ENCODE peak calls at places on chromosome 15, in ten cellular contexts. One of them, this sample, is unnamed. For H3K9me3, the result is how much of the 10 kb centered on the place peaks cover.

GRCh38 chr15:73335471-73335870 is 33.3 kb downstream of the HCN4 start:
- DNase-seq in kidney: peak
- DNase-seq in AG04450: no peak
- DNase-seq in neuronal stem cell: no peak
- DNase-seq in left ventricle myocardium inferior: no peak
- DNase-seq in prostate gland: no peak
- DNase-seq in tibial nerve: no peak
- DNase-seq in HepG2: no peak
- DNase-seq in CD4-positive, alpha-beta T cell: no peak
- DNase-seq in psoas muscle: no peak
- DNase-seq in this sample: no peak

GRCh38 chr15:45407786-45408185 is 29.4 kb upstream of the GATM start:
- DNase-seq in kidney: no peak
- DNase-seq in AG04450: no peak
- DNase-seq in neuronal stem cell: no peak
- DNase-seq in left ventricle myocardium inferior: no peak
- DNase-seq in prostate gland: no peak
- DNase-seq in tibial nerve: no peak
- DNase-seq in HepG2: no peak
- DNase-seq in CD4-positive, alpha-beta T cell: no peak
- DNase-seq in psoas muscle: no peak
- DNase-seq in this sample: no peak

GRCh38 chr15:48800811-48801460 is 9.9 kb downstream of the CEP152 start:
- DNase-seq in kidney: no peak
- DNase-seq in AG04450: no peak
- DNase-seq in neuronal stem cell: no peak
- DNase-seq in left ventricle myocardium inferior: no peak
- DNase-seq in prostate gland: no peak
- DNase-seq in tibial nerve: no peak
- DNase-seq in HepG2: peak
- DNase-seq in CD4-positive, alpha-beta T cell: no peak
- DNase-seq in psoas muscle: no peak
- DNase-seq in this sample: no peak

GRCh38 chr15:50697109-50697797 is 10.7 kb upstream of the TRPM7 start:
- DNase-seq in kidney: no peak
- DNase-seq in AG04450: no peak
- DNase-seq in neuronal stem cell: no peak
- DNase-seq in left ventricle myocardium inferior: no peak
- DNase-seq in prostate gland: no peak
- DNase-seq in tibial nerve: no peak
- DNase-seq in HepG2: no peak
- DNase-seq in CD4-positive, alpha-beta T cell: no peak
- DNase-seq in psoas muscle: no peak
- DNase-seq in this sample: no peak

GRCh38 chr15:51331141-51331540 is 7.3 kb downstream of the CYP19A1 start:
- DNase-seq in kidney: no peak
- DNase-seq in AG04450: no peak
- DNase-seq in neuronal stem cell: no peak
- DNase-seq in left ventricle myocardium inferior: no peak
- DNase-seq in prostate gland: no peak
- DNase-seq in tibial nerve: no peak
- DNase-seq in HepG2: no peak
- DNase-seq in CD4-positive, alpha-beta T cell: no peak
- DNase-seq in psoas muscle: no peak
- DNase-seq in this sample: no peak

GRCh38 chr15:80099246-80099645 is 39.8 kb downstream of the ZFAND6 start:
- DNase-seq in kidney: no peak
- DNase-seq in AG04450: no peak
- DNase-seq in neuronal stem cell: no peak
- DNase-seq in left ventricle myocardium inferior: no peak
- DNase-seq in prostate gland: no peak
- DNase-seq in tibial nerve: no peak
- DNase-seq in HepG2: no peak
- DNase-seq in CD4-positive, alpha-beta T cell: no peak
- DNase-seq in psoas muscle: no peak
- DNase-seq in this sample: no peak

GRCh38 chr15:52183562-52184173 is 7.5 kb downstream of the GNB5 start:
- DNase-seq in kidney: no peak
- DNase-seq in AG04450: no peak
- DNase-seq in neuronal stem cell: peak
- DNase-seq in left ventricle myocardium inferior: no peak
- DNase-seq in prostate gland: no peak
- DNase-seq in tibial nerve: no peak
- DNase-seq in HepG2: no peak
- DNase-seq in CD4-positive, alpha-beta T cell: no peak
- DNase-seq in psoas muscle: no peak
- DNase-seq in this sample: no peak

GRCh38 chr15:82551646-82552247 is 11.5 kb upstream of the RPS17 start:
- DNase-seq in kidney: no peak
- DNase-seq in AG04450: no peak
- DNase-seq in neuronal stem cell: no peak
- DNase-seq in left ventricle myocardium inferior: no peak
- DNase-seq in prostate gland: no peak
- DNase-seq in tibial nerve: no peak
- DNase-seq in HepG2: no peak
- DNase-seq in CD4-positive, alpha-beta T cell: no peak
- DNase-seq in psoas muscle: no peak
- DNase-seq in this sample: no peak

GRCh38 chr15:33680336-33680735 is 288.0 kb upstream of the CHRM5 start:
- DNase-seq in kidney: no peak
- DNase-seq in AG04450: no peak
- DNase-seq in neuronal stem cell: no peak
- DNase-seq in left ventricle myocardium inferior: no peak
- DNase-seq in prostate gland: no peak
- DNase-seq in tibial nerve: no peak
- DNase-seq in HepG2: no peak
- DNase-seq in CD4-positive, alpha-beta T cell: no peak
- DNase-seq in psoas muscle: no peak
- DNase-seq in this sample: no peak

GRCh38 chr15:51736646-51737537 is 563 bp downstream of the LYSMD2 start:
- DNase-seq in kidney: peak
- DNase-seq in AG04450: no peak
- DNase-seq in neuronal stem cell: no peak
- DNase-seq in left ventricle myocardium inferior: peak
- DNase-seq in prostate gland: peak
- DNase-seq in tibial nerve: peak
- DNase-seq in HepG2: no peak
- DNase-seq in CD4-positive, alpha-beta T cell: peak
- DNase-seq in psoas muscle: peak
- DNase-seq in this sample: peak

DNA sequence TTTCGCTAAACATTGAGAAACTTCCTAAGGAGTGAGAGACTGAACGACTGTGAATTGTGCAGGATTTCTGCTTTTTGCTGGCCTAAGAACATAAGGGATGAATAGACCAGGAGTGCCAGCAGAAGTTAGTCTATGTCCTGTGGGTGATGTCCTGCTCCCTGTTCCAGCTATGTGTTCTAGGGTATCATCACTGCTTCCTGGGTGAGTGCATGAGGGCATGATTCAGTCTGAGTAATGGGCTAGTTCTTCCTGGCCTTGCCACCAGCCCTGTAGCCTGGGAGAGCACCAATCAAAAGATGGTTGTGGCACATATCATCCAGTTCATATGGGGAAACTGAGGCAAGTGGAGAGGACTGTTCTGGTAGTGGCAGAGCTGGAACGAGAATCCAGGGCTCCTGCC is 153.9 kb upstream of the TPM1 start:
- DNase-seq in kidney: no peak
- DNase-seq in AG04450: no peak
- DNase-seq in neuronal stem cell: no peak
- DNase-seq in left ventricle myocardium inferior: no peak
- DNase-seq in prostate gland: no peak
- DNase-seq in tibial nerve: no peak
- DNase-seq in HepG2: no peak
- DNase-seq in CD4-positive, alpha-beta T cell: no peak
- DNase-seq in psoas muscle: no peak
- DNase-seq in this sample: no peak
- H3K27ac ChIP-seq in kidney: no peak
- H3K27ac ChIP-seq in AG04450: no peak
- H3K27ac ChIP-seq in neuronal stem cell: no peak
- H3K27ac ChIP-seq in left ventricle myocardium inferior: no peak
- H3K27ac ChIP-seq in prostate gland: no peak
- H3K27ac ChIP-seq in tibial nerve: no peak
- H3K27ac ChIP-seq in HepG2: no peak
- H3K27ac ChIP-seq in CD4-positive, alpha-beta T cell: no peak
- H3K27ac ChIP-seq in psoas muscle: no peak
- H3K27ac ChIP-seq in this sample: no peak

GRCh38 chr15:67680645-67681044 is 138.1 kb downstream of the MAP2K5 start:
- DNase-seq in kidney: no peak
- DNase-seq in AG04450: no peak
- DNase-seq in neuronal stem cell: no peak
- DNase-seq in left ventricle myocardium inferior: no peak
- DNase-seq in prostate gland: no peak
- DNase-seq in tibial nerve: no peak
- DNase-seq in HepG2: no peak
- DNase-seq in CD4-positive, alpha-beta T cell: no peak
- DNase-seq in psoas muscle: no peak
- DNase-seq in this sample: no peak

GRCh38 chr15:67685716-67686115 is 139.6 kb upstream of the SKOR1 start:
- DNase-seq in kidney: no peak
- DNase-seq in AG04450: no peak
- DNase-seq in neuronal stem cell: no peak
- DNase-seq in left ventricle myocardium inferior: no peak
- DNase-seq in prostate gland: no peak
- DNase-seq in tibial nerve: no peak
- DNase-seq in HepG2: no peak
- DNase-seq in CD4-positive, alpha-beta T cell: no peak
- DNase-seq in psoas muscle: no peak
- DNase-seq in this sample: no peak

GRCh38 chr15:67690936-67691335 is 134.4 kb upstream of the SKOR1 start:
- DNase-seq in kidney: no peak
- DNase-seq in AG04450: peak
- DNase-seq in neuronal stem cell: no peak
- DNase-seq in left ventricle myocardium inferior: no peak
- DNase-seq in prostate gland: no peak
- DNase-seq in tibial nerve: no peak
- DNase-seq in HepG2: peak
- DNase-seq in CD4-positive, alpha-beta T cell: no peak
- DNase-seq in psoas muscle: no peak
- DNase-seq in this sample: peak

DNA sequence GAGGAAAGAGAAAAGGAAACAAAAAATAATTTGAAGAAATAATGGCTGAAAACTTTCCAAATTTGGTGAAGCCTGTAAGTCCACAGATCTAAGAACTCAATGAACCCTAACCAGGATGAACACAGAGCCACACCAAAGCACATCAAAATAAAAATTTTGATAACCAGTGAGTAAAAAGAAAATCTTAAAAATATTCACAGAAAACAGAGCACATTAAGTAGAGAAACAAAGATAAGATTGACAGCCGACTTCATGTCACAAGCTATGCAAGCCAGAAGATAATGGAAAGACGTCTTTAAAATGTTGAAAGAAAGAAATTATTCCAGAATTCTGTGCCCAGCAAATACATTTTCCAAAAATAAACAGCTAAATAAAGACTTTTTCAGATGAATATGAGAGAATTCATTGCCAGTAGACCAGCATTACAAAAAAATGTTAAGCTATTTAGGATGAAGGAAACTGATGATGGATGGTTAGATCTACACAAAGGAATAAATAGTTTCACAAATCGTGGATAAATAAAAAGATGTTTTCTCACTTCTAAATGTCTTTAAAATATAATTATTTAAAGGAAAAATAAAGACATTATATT is 140.2 kb upstream of the SKOR1 start:
- DNase-seq in kidney: no peak
- DNase-seq in AG04450: no peak
- DNase-seq in neuronal stem cell: peak
- DNase-seq in left ventricle myocardium inferior: no peak
- DNase-seq in prostate gland: no peak
- DNase-seq in tibial nerve: no peak
- DNase-seq in HepG2: peak
- DNase-seq in CD4-positive, alpha-beta T cell: no peak
- DNase-seq in psoas muscle: no peak
- DNase-seq in this sample: peak
- H3K9me3 ChIP-seq in kidney: under half
- H3K9me3 ChIP-seq in AG04450: under half
- H3K9me3 ChIP-seq in neuronal stem cell: under half
- H3K9me3 ChIP-seq in left ventricle myocardium inferior: under half
- H3K9me3 ChIP-seq in prostate gland: under half
- H3K9me3 ChIP-seq in tibial nerve: under half
- H3K9me3 ChIP-seq in HepG2: under half
- H3K9me3 ChIP-seq in CD4-positive, alpha-beta T cell: under half
- H3K9me3 ChIP-seq in psoas muscle: under half
- H3K9me3 ChIP-seq in this sample: under half

DNA sequence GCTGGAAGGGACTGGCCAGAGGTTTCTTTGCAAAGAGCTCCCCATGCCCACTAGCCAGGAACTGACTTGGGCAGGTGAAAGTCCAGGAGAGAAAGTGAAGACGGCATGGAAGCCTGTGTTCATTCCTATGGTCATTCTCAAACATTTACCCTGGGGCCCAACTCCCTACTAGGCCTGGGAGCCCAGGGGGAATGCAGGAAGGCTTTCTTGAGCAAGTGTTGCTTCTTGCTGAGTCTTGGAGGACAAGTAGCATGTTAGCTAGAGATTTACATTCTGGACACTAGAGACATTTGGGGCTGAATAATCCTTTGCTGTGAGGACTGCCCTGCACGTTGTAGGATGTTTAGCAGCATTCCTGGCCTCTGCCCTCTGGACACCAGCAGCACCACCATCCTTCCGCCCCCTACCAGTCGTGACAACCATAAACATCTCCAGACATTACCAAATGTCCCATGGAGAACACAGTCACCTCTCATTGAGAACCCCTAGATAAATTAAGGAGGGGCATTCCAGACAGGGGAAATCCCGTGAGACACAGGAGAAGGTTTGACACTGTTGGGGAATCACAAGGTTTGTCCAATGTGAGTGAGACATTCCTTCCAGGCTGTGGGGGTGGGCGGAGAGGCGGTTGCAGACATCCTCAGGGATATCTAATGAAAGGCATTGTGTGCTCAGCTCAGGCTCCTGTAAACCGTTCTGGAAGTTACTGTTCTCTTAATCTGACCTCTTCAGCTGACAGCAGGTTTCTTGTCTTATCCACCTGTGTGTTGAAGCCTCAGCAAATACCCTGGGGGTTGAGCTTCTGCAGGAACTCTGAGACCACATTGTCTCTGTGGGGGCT is 236.2 kb downstream of the TLE3 start:
- DNase-seq in kidney: no peak
- DNase-seq in AG04450: no peak
- DNase-seq in neuronal stem cell: no peak
- DNase-seq in left ventricle myocardium inferior: no peak
- DNase-seq in prostate gland: no peak
- DNase-seq in tibial nerve: no peak
- DNase-seq in HepG2: no peak
- DNase-seq in CD4-positive, alpha-beta T cell: no peak
- DNase-seq in psoas muscle: no peak
- DNase-seq in this sample: peak
- H3K27ac ChIP-seq in kidney: no peak
- H3K27ac ChIP-seq in AG04450: no peak
- H3K27ac ChIP-seq in neuronal stem cell: no peak
- H3K27ac ChIP-seq in left ventricle myocardium inferior: no peak
- H3K27ac ChIP-seq in prostate gland: no peak
- H3K27ac ChIP-seq in tibial nerve: no peak
- H3K27ac ChIP-seq in HepG2: no peak
- H3K27ac ChIP-seq in CD4-positive, alpha-beta T cell: no peak
- H3K27ac ChIP-seq in psoas muscle: no peak
- H3K27ac ChIP-seq in this sample: peak

DNA sequence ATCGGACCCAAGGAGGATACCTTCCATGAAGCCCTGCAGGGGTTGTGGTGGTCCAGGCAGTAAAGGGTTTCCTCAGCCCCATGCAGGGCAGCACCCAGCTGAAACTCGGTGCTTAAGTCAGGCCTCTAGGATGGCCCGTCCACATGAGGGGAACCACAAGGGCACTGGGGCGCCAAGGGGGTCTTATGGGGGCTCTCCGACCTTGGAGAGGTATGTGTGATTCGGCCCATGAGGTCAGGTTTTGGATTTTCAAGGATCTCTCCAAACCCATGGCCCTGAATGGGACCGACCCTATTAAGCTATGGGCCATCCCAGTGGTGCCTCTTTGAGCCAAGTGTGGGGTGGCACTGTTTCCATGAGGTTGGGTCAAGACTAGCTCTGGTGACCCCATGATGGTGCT is 233.3 kb downstream of the SNRPN start:
- DNase-seq in kidney: peak
- DNase-seq in AG04450: no peak
- DNase-seq in neuronal stem cell: no peak
- DNase-seq in left ventricle myocardium inferior: no peak
- DNase-seq in prostate gland: no peak
- DNase-seq in tibial nerve: no peak
- DNase-seq in HepG2: no peak
- DNase-seq in CD4-positive, alpha-beta T cell: no peak
- DNase-seq in psoas muscle: no peak
- DNase-seq in this sample: no peak
- H3K9me3 ChIP-seq in kidney: under half
- H3K9me3 ChIP-seq in AG04450: half or more
- H3K9me3 ChIP-seq in neuronal stem cell: half or more
- H3K9me3 ChIP-seq in left ventricle myocardium inferior: under half
- H3K9me3 ChIP-seq in prostate gland: under half
- H3K9me3 ChIP-seq in tibial nerve: under half
- H3K9me3 ChIP-seq in HepG2: half or more
- H3K9me3 ChIP-seq in CD4-positive, alpha-beta T cell: under half
- H3K9me3 ChIP-seq in psoas muscle: under half
- H3K9me3 ChIP-seq in this sample: under half

This sample was measured in SJSA1.